ENCODE peak calls at places on chromosomes 12 and 14, in six cellular contexts. G is sigmoid colon, H is AG10803, A is cardiac muscle cell, L is PC-9, O is transverse colon. X is an unnamed sample.

GRCh38 chr12:128844031-128844635 is 9.1 kb upstream of the GLT1D1 start:
- DNase-seq in L (no peak), G (no peak), O (no peak), H (no peak), A (no peak), X (peak)

GRCh38 chr12:55728932-55729591 is at the start of gene CD63:
- DNase-seq in G (peak), A (peak), L (no peak), O (peak), H (peak), X (peak)

GRCh38 chr12:69412655-69413054 is 53.1 kb downstream of the YEATS4 start:
- DNase-seq in O (no peak), L (no peak), G (no peak), A (no peak), H (no peak), X (no peak)

GRCh38 chr12:71536939-71537622 is 97.5 kb downstream of the LGR5 start:
- DNase-seq in A (no peak), G (no peak), H (no peak), O (no peak), L (no peak), X (no peak)

GRCh38 chr12:57720606-57721595 is 17.6 kb downstream of the AGAP2 start:
- DNase-seq in A (no peak), O (no peak), G (no peak), H (no peak), L (no peak), X (no peak)

GRCh38 chr12:510071-510825 is 50.5 kb downstream of the B4GALNT3 start:
- DNase-seq in A (no peak), G (no peak), H (no peak), L (peak), O (peak), X (no peak)

GRCh38 chr14:55968741-55969140 is 149.5 kb upstream of the PELI2 start:
- DNase-seq in L (no peak), O (no peak), A (peak), H (no peak), G (no peak), X (no peak)

GRCh38 chr14:32134448-32135070 is 57.5 kb downstream of the ARHGAP5 start:
- DNase-seq in O (no peak), H (peak), G (no peak), L (peak), A (no peak), X (no peak)

GRCh38 chr12:47270782-47271664 is 191.3 kb upstream of the AMIGO2 start:
- DNase-seq in A (no peak), H (peak), L (peak), G (no peak), O (no peak), X (no peak)

GRCh38 chr12:92096346-92097136 is 49.1 kb downstream of the BTG1 start:
- DNase-seq in A (no peak), O (no peak), H (no peak), G (no peak), L (no peak), X (peak)

GRCh38 chr14:68968721-68969120 is 10.4 kb downstream of the ACTN1 start:
- DNase-seq in A (no peak), L (no peak), G (peak), O (no peak), H (no peak), X (no peak)

GRCh38 chr12:76866726-76867125 is 12.1 kb downstream of the CSRP2 start:
- DNase-seq in L (no peak), A (no peak), G (no peak), H (peak), O (no peak), X (peak)

GRCh38 chr12:76863005-76863670 is 15.7 kb downstream of the CSRP2 start:
- DNase-seq in G (no peak), L (no peak), A (no peak), O (no peak), H (peak), X (no peak)

GRCh38 chr12:76866146-76866545 is 12.7 kb downstream of the CSRP2 start:
- DNase-seq in L (no peak), O (no peak), A (no peak), G (no peak), H (peak), X (no peak)

GRCh38 chr12:76863811-76864210 is 15.0 kb downstream of the CSRP2 start:
- DNase-seq in L (no peak), O (no peak), H (peak), G (no peak), A (no peak), X (no peak)

GRCh38 chr12:76864791-76865400 is 13.9 kb downstream of the CSRP2 start:
- DNase-seq in H (no peak), G (no peak), O (no peak), A (no peak), L (no peak), X (peak)
- TF ChIP-seq CTCF in H (no peak), G (no peak), O (no peak), A (no peak), L (no peak), X (no peak)

GRCh38 chr12:124390442-124391116 is 95.7 kb downstream of the RFLNA start:
- DNase-seq in O (peak), L (peak), H (peak), A (no peak), G (peak), X (peak)

GRCh38 chr12:124388038-124388676 is 93.3 kb downstream of the RFLNA start:
- DNase-seq in H (no peak), A (no peak), G (no peak), L (no peak), O (no peak), X (no peak)

GRCh38 chr12:124388679-124389536 is 94.0 kb downstream of the RFLNA start:
- DNase-seq in O (peak), L (peak), G (peak), A (peak), H (peak), X (peak)

GRCh38 chr12:124391340-124392261 is 96.7 kb downstream of the RFLNA start:
- DNase-seq in A (no peak), H (peak), L (peak), G (peak), O (peak), X (peak)

DNA sequence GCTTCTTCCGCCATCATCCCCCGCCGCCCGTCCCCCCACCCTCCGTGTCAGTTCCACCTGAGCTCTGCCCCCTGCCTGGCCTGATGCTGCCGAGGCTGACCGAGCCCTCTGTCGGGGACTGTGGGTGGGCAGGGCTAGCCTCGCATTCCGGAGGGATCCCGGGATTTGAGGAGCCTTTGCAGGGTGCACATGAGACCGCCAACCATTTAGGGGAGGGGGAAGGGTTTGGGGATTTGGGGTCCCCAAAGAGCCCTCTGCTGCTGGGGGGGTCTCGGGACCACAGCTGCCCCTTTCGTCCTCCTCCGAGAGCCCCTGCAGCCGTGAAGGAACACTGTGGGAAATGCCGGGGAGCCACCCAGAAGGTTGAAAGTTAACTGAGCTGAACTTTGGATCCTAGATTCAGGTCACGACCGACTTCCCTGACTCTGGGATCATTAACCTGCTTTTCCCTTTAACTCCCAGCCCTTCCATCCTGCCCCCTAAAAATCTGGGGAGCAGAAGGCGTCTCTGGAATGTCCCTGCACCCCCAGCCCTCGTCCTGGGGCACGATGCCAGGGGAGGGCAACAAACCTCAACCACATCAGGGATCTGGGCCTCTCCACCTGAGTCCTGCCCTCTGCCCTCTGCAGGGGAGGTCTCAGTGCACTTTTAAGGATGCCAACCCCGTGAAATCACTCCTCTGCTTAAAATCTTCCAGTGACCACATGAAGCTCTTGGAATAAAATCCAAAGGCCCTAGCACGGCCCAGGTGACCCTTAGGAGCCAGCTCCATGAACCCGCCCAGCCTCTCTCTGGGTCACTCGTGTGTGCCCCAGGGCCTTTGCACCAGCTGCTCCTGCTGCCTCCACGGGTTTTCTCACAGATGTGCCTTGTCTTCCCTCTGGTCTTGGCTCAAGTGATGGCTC is 94.9 kb downstream of the RFLNA start:
- DNase-seq in O (peak), G (no peak), L (no peak), H (no peak), A (no peak), X (no peak)
- H3K4me3 ChIP-seq in O (peak), G (peak), L (peak), H (peak), A (no peak), X (no peak)

DNA sequence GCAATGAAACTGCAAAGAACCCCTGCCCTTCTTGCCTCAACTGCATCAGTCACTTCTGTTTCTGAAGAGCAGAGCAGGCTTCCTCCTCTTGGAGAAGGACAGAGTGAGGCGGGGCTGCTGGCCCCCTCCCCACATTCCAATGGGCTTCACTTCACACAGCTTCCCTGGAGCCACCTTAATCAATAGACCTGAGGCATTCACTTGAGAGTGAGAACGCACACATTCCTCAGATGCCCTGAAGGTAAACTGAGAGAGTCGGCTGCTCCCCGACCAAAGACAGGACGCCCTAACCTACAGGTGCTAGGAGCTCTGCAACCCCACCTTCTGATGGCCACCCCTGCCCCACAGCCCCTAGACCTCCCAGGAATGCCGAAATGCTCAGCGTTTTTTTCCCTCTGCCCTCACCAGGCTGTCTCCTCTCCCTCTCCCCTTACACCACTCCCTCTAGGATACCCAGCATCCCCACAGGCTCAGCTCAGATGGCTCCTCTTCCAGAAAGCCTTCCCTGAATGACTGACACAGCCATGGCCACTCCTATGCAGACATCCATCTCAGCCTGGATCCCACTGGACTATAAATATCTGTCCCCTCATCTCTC is 31.1 kb downstream of the SYNE3 start:
- DNase-seq in L (no peak), H (no peak), A (no peak), G (no peak), O (no peak), X (no peak)
- TF ChIP-seq CTCF in L (no peak), H (no peak), A (no peak), G (no peak), O (no peak), X (no peak)

GRCh38 chr12:131090254-131091210 is 136.8 kb downstream of the ADGRD1 start:
- DNase-seq in O (peak), H (no peak), G (peak), L (peak), A (no peak), X (no peak)

GRCh38 chr12:131092911-131093901 is 139.5 kb downstream of the ADGRD1 start:
- DNase-seq in H (no peak), G (peak), O (peak), A (no peak), L (peak), X (peak)

GRCh38 chr12:131093971-131094830 is 140.5 kb downstream of the ADGRD1 start:
- DNase-seq in L (peak), H (no peak), G (peak), O (peak), A (no peak), X (no peak)

GRCh38 chr12:131091413-131091975 is 137.8 kb downstream of the ADGRD1 start:
- DNase-seq in G (peak), L (no peak), A (no peak), O (peak), H (no peak), X (peak)

GRCh38 chr12:131091976-131092691 is 138.4 kb downstream of the ADGRD1 start:
- DNase-seq in A (no peak), G (peak), O (peak), L (peak), H (no peak), X (peak)
- H3K4me3 ChIP-seq in A (no peak), G (no peak), O (no peak), L (no peak), H (no peak), X (peak)

GRCh38 chr12:102950107-102950949 is 7.1 kb upstream of the ASCL1 start:
- DNase-seq in L (no peak), A (peak), O (no peak), G (no peak), H (no peak), X (peak)
- TF ChIP-seq CTCF in L (no peak), A (no peak), O (no peak), G (no peak), H (no peak), X (peak)

GRCh38 chr12:107091381-107091780 is 2.0 kb downstream of the CRY1 start:
- DNase-seq in G (no peak), L (no peak), A (no peak), H (peak), O (no peak), X (no peak)
- H3K4me3 ChIP-seq in G (peak), L (peak), A (peak), H (peak), O (peak), X (no peak)

X was measured in GM12865.